ENCODE peak calls at places on chromosomes 7 and 10, in ten cellular contexts. R is left ventricle myocardium inferior; J is OCI-LY7; O is MM.1S; Q is fibroblast of lung; X is effector memory CD4-positive, alpha-beta T cell; K is psoas muscle; M is cardiac muscle cell; A is brain microvascular endothelial cell; E is astrocyte. D is an unnamed sample.

GRCh38 chr10:11357361-11357760 is 254.1 kb downstream of the USP6NL start:
- DNase-seq in R (no peak), J (no peak), O (no peak), Q (no peak), X (no peak), K (no peak), M (no peak), A (no peak), E (no peak), D (no peak)

GRCh38 chr7:129122751-129123516 is 21.6 kb upstream of the TSPAN33 start:
- DNase-seq in R (no peak), J (no peak), O (peak; percentile 95), Q (no peak), X (no peak), K (no peak), M (peak; percentile 44), A (peak; percentile 1), E (peak; percentile 14), D (no peak)

GRCh38 chr10:73647211-73647874 is 6.1 kb upstream of the MYOZ1 start:
- DNase-seq in R (peak; percentile 64), J (no peak), O (no peak), Q (peak; percentile 56), X (no peak), K (peak; percentile 67), M (peak; percentile 69), A (no peak), E (no peak), D (no peak)

GRCh38 chr7:139875821-139876241 is 46.8 kb downstream of the TBXAS1 start:
- DNase-seq in R (no peak), J (no peak), O (no peak), Q (no peak), X (no peak), K (no peak), M (no peak), A (no peak), E (no peak), D (no peak)

GRCh38 chr7:139543801-139544603 is 20.5 kb downstream of the CLEC2L start:
- DNase-seq in R (no peak), J (no peak), O (no peak), Q (no peak), X (no peak), K (no peak), M (no peak), A (no peak), E (no peak), D (no peak)

GRCh38 chr10:86025509-86025908 is 341.1 kb downstream of the GRID1 start:
- DNase-seq in R (no peak), J (no peak), O (no peak), Q (no peak), X (no peak), K (no peak), M (no peak), A (no peak), E (no peak), D (no peak)

GRCh38 chr10:11010582-11010981 is 7.1 kb upstream of the CELF2 start:
- DNase-seq in R (no peak), J (no peak), O (no peak), Q (no peak), X (no peak), K (no peak), M (no peak), A (no peak), E (no peak), D (no peak)

GRCh38 chr10:118300266-118300665 is 41.9 kb downstream of the FAM204A start:
- DNase-seq in R (no peak), J (no peak), O (no peak), Q (no peak), X (no peak), K (no peak), M (no peak), A (no peak), E (no peak), D (peak; percentile 57)

GRCh38 chr7:21368317-21368716 is 59.6 kb upstream of the SP4 start:
- DNase-seq in R (no peak), J (no peak), O (no peak), Q (no peak), X (no peak), K (no peak), M (no peak), A (no peak), E (no peak), D (no peak)

GRCh38 chr7:21367537-21367936 is 60.3 kb upstream of the SP4 start:
- DNase-seq in R (no peak), J (no peak), O (no peak), Q (no peak), X (no peak), K (no peak), M (no peak), A (no peak), E (no peak), D (no peak)

GRCh38 chr7:21364838-21365267 is 63.0 kb upstream of the SP4 start:
- DNase-seq in R (no peak), J (no peak), O (no peak), Q (no peak), X (no peak), K (no peak), M (no peak), A (no peak), E (no peak), D (peak; percentile 77)

GRCh38 chr7:21367081-21367480 is 60.8 kb upstream of the SP4 start:
- DNase-seq in R (no peak), J (no peak), O (no peak), Q (no peak), X (no peak), K (no peak), M (no peak), A (no peak), E (no peak), D (no peak)

DNA sequence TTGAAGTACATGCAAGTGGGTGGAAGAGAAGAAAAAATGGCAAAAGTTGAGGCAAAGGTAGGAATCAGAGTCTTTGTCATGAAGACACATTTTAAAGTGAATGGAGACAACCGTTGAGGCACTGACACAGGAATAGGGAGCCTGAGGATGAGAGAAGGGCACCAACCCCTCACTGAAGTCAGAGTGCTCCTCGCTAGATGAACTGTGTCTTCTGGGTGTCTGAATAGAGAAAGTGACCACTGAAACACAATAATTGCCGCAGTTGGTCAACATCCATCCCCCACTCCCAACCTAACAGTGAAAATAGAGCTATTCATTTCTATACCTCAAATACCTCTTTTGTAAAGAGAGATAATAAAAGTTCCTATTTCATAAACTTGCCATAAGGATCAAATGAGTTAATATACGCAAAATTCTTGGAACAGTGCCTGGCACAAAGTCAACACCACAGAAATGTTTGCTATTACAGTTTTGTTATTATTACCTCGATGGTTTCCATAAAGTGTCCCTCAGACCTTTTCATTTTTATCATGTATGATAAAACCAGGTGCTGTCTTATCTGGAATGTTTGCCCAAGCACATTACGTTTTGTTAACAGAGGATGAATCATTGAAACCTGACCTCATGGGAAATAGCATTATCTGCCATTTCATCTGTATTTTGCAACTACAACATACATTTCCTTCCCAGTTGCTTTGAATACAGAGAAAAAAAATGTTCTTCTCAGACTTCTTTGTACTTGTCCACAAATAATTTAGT is 61.8 kb upstream of the SP4 start:
- DNase-seq in R (no peak), J (no peak), O (no peak), Q (peak; percentile 38), X (no peak), K (no peak), M (peak; percentile 2), A (peak; percentile 25), E (peak; percentile 12), D (peak; percentile 89)
- H3K27ac ChIP-seq in R (no peak overlapping the region), J (no peak overlapping the region), O (no peak overlapping the region), Q (no peak overlapping the region), X (no peak overlapping the region), K (no peak overlapping the region), M (no peak overlapping the region), A (no peak overlapping the region), E (no peak overlapping the region), D (no peak overlapping the region)

GRCh38 chr7:106344861-106345260 is 60.1 kb upstream of the NAMPT start:
- DNase-seq in R (no peak), J (no peak), O (no peak), Q (peak; percentile 15), X (no peak), K (no peak), M (peak; percentile 57), A (peak; percentile 47), E (peak; percentile 46), D (no peak)

GRCh38 chr7:106346167-106346677 is 61.4 kb upstream of the NAMPT start:
- DNase-seq in R (no peak), J (no peak), O (no peak), Q (peak; percentile 17), X (no peak), K (no peak), M (no peak), A (no peak), E (no peak), D (no peak)

GRCh38 chr7:106345421-106346166 is 60.8 kb upstream of the NAMPT start:
- DNase-seq in R (no peak), J (no peak), O (no peak), Q (peak; percentile 80), X (no peak), K (no peak), M (peak; percentile 78), A (no peak), E (peak; percentile 49), D (no peak)

GRCh38 chr7:106346678-106347217 is 62.0 kb upstream of the NAMPT start:
- DNase-seq in R (no peak), J (no peak), O (peak; percentile 100), Q (peak; percentile 97), X (peak; percentile 35), K (no peak), M (peak; percentile 93), A (peak; percentile 88), E (peak; percentile 96), D (peak; percentile 92)

GRCh38 chr7:106344206-106344605 is 59.4 kb upstream of the NAMPT start:
- DNase-seq in R (no peak), J (no peak), O (no peak), Q (peak; percentile 28), X (no peak), K (no peak), M (no peak), A (no peak), E (no peak), D (no peak)
- H3K27ac ChIP-seq in R (peak overlapping the region; percentile 22), J (no peak overlapping the region), O (no peak overlapping the region), Q (no peak overlapping the region), X (no peak overlapping the region), K (no peak overlapping the region), M (no peak overlapping the region), A (peak overlapping the region; percentile 86), E (no peak overlapping the region), D (no peak overlapping the region)

DNA sequence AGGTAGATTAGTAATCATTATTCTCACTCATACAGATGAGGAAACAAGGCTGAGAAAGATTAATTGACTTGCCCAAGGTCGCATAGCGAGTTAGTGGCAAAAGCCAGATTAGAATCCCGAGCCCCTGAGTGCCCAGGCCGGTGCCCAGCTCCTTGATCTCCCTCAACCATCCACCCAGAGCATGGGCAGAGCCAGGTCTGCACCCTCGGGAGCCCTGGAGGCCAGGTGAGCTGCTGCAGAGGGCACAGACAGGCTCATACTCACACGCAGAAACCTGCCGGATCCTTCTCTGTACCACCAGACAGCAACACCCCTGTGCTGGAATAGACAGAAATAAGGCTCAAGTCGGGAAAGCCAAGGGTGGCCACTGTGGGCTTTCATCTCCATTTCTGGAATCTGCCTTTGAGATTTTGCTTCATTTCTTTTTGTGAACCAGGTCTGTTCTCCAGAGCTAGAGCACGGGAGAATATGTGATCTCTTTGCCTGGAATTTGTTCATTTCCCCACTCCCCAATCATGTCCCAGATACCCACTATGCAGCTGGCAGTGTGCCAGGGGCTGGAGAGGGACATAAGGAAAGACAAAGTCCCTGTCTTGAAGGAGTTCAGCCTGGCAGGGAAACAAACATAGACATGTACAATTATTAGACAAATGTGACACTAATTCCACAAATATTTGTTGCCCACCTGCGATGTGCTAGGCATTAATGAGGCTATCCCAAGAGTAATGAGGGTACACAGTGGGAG is 5.5 kb downstream of the AFAP1L2 start:
- DNase-seq in R (no peak), J (no peak), O (no peak), Q (no peak), X (no peak), K (no peak), M (no peak), A (no peak), E (no peak), D (no peak)
- H3K27ac ChIP-seq in R (peak overlapping the region; percentile 58), J (no peak overlapping the region), O (no peak overlapping the region), Q (no peak overlapping the region), X (no peak overlapping the region), K (no peak overlapping the region), M (no peak overlapping the region), A (no peak overlapping the region), E (no peak overlapping the region), D (no peak overlapping the region)

DNA sequence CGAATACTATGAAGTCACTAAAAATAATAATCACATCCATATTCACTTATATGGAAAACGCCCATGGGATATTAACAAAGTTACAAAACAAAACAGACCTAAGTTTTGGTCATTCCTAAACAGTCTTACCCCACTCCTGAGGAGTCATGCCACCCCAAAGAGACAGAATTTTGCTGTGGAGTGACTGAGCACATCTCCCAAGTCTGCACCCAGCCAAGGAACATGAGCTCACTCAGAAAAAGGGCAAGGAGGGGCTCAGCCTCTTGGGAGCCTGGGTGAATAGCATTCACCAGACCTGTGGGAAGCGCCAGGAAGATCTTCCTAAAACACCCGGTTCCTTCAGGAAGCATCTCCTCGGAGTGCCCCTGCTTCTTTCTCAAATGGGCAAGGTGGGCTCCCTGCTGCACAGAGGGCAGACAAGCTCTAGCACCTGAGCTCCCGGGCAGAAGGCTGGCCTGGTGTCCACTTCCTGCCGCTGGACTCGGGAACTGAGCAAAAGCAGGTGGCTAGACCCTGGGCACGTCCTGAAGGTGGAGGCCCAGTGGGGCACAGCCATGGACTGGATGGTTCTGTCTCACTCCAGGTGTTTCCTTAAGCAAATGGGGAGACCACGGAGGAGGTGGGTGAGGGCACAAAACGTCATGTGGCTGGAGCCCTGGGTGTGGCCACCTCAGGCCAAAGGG is 31.0 kb downstream of the TNS3 start:
- DNase-seq in R (no peak), J (no peak), O (no peak), Q (no peak), X (no peak), K (no peak), M (no peak), A (no peak), E (no peak), D (no peak)
- H3K27ac ChIP-seq in R (no peak overlapping the region), J (no peak overlapping the region), O (no peak overlapping the region), Q (no peak overlapping the region), X (no peak overlapping the region), K (no peak overlapping the region), M (no peak overlapping the region), A (no peak overlapping the region), E (no peak overlapping the region), D (no peak overlapping the region)